ENCODE peak calls at places on chromosomes 3 and 15, in seven cellular contexts. K is fibroblast of lung, I is lung, X is Peyer's patch, L is foreskin fibroblast, U is lower lobe of right lung, C is epithelial cell of esophagus. W is an unnamed sample.

GRCh38 chr3:49271047-49271446 is 6.0 kb downstream of the C3orf62 start:
- DNase-seq in L (no peak), K (no peak), U (no peak), C (no peak), X (no peak), I (no peak), W (no peak)

GRCh38 chr15:32718082-32718821 is 448 bp downstream of the GREM1 start:
- DNase-seq in L (peak), C (peak), U (no peak), I (no peak), K (peak), X (peak), W (no peak)

GRCh38 chr3:124635169-124635539 is 95.1 kb upstream of the UMPS start:
- DNase-seq in C (no peak), I (no peak), X (no peak), L (no peak), U (no peak), K (no peak), W (no peak)

GRCh38 chr15:88604972-88605506 is 16.1 kb upstream of the AEN start:
- DNase-seq in U (no peak), I (no peak), K (no peak), C (no peak), X (no peak), L (no peak), W (no peak)

GRCh38 chr3:115068799-115069198 is 78.3 kb downstream of the ZBTB20 start:
- DNase-seq in U (no peak), L (no peak), X (no peak), C (no peak), I (no peak), K (peak), W (no peak)

GRCh38 chr3:159169828-159170227 is 368.0 kb downstream of the MFSD1 start:
- DNase-seq in X (no peak), L (peak), C (peak), I (no peak), K (peak), U (no peak), W (no peak)

GRCh38 chr3:169666501-169667379 is 3.2 kb upstream of the MECOM start:
- DNase-seq in X (no peak), K (no peak), C (no peak), L (no peak), I (no peak), U (peak), W (no peak)

GRCh38 chr15:79451361-79451999 is 19.3 kb downstream of the MINAR1 start:
- DNase-seq in I (peak), U (no peak), K (no peak), X (no peak), C (no peak), L (no peak), W (no peak)

GRCh38 chr3:113035387-113035982 is 44.7 kb downstream of the GTPBP8 start:
- DNase-seq in L (peak), X (no peak), I (peak), K (peak), U (no peak), C (peak), W (no peak)

GRCh38 chr15:54187325-54187724 is 209.1 kb downstream of the UNC13C start:
- DNase-seq in I (no peak), C (no peak), L (no peak), X (no peak), U (no peak), K (no peak), W (no peak)

GRCh38 chr3:106212658-106213222 is 343.9 kb upstream of the CBLB start:
- DNase-seq in U (no peak), L (peak), X (no peak), I (no peak), C (no peak), K (peak), W (no peak)

GRCh38 chr3:50102558-50102957 is 13.8 kb downstream of the RBM5 start:
- DNase-seq in I (no peak), X (no peak), K (no peak), L (no peak), U (no peak), C (no peak), W (no peak)

GRCh38 chr3:149180057-149180573 is 41.5 kb downstream of the CP start:
- DNase-seq in I (peak), C (peak), X (no peak), L (peak), K (peak), U (peak), W (no peak)

GRCh38 chr15:90749754-90750153 is 32.6 kb downstream of the BLM start:
- DNase-seq in X (no peak), C (no peak), I (no peak), L (no peak), U (no peak), K (peak), W (no peak)

GRCh38 chr3:141241248-141242034 is 9.8 kb downstream of the PXYLP1 start:
- DNase-seq in C (no peak), K (peak), X (no peak), U (no peak), I (no peak), L (no peak), W (peak)

GRCh38 chr3:20400281-20400680 is 214.3 kb upstream of the SGO1 start:
- DNase-seq in L (no peak), U (no peak), C (no peak), X (no peak), I (no peak), K (no peak), W (no peak)

GRCh38 chr15:71115567-71116351 is 488 bp downstream of the THSD4 start:
- DNase-seq in I (peak), K (peak), X (peak), U (peak), L (peak), C (peak), W (peak)

GRCh38 chr15:52378746-52379394 is 83.3 kb upstream of the MYO5C start:
- DNase-seq in I (no peak), K (no peak), U (no peak), L (no peak), X (no peak), C (no peak), W (no peak)

GRCh38 chr15:40093224-40093842 is 15.3 kb downstream of the BMF start:
- DNase-seq in U (no peak), I (no peak), L (peak), C (peak), X (peak), K (no peak), W (no peak)
- TF ChIP-seq CTCF in U (no peak), I (no peak), L (no peak), C (no peak), X (no peak), K (no peak), W (no peak)

GRCh38 chr15:98292442-98293240 is 332.1 kb downstream of the ARRDC4 start:
- DNase-seq in C (peak), L (peak), K (no peak), U (no peak), X (no peak), I (no peak), W (no peak)
- TF ChIP-seq CTCF in C (peak), L (peak), K (peak), U (peak), X (no peak), I (no peak), W (peak)

GRCh38 chr15:58517252-58517681 is 85.5 kb downstream of the LIPC start:
- DNase-seq in C (no peak), U (no peak), L (no peak), X (no peak), K (no peak), I (no peak), W (no peak)
- TF ChIP-seq CTCF in C (no peak), U (no peak), L (no peak), X (no peak), K (no peak), I (no peak), W (no peak)

GRCh38 chr3:58173670-58174472 is 36.9 kb downstream of the DNASE1L3 start:
- DNase-seq in K (no peak), I (no peak), L (peak), U (no peak), X (peak), C (peak), W (no peak)
- TF ChIP-seq CTCF in K (no peak), I (no peak), L (peak), U (peak), X (no peak), C (peak), W (peak)

DNA sequence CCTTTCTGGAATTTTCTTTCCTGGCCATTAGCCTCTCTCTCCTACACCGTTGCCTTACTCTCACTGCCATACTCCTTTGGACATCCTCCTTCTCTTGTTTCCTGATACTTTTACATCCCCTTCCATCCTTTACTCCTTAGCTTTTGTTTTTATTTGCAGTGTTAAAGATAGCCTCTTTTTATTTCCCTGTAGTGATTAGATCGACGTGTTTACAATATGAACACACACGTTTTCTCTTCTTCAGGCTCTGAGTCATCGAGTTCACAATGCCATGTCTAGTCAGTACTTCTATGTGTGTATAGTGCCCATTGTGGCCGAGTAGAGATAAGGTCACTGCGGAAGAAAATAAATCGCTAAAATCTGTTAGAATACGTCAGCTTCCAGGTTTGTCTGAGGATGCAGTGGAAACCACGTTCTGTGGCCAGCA is 208.5 kb downstream of the LPP start:
- DNase-seq in U (no peak), X (no peak), K (peak), L (peak), I (no peak), C (peak), W (no peak)
- TF ChIP-seq CTCF in U (no peak), X (no peak), K (no peak), L (no peak), I (no peak), C (peak), W (peak)

DNA sequence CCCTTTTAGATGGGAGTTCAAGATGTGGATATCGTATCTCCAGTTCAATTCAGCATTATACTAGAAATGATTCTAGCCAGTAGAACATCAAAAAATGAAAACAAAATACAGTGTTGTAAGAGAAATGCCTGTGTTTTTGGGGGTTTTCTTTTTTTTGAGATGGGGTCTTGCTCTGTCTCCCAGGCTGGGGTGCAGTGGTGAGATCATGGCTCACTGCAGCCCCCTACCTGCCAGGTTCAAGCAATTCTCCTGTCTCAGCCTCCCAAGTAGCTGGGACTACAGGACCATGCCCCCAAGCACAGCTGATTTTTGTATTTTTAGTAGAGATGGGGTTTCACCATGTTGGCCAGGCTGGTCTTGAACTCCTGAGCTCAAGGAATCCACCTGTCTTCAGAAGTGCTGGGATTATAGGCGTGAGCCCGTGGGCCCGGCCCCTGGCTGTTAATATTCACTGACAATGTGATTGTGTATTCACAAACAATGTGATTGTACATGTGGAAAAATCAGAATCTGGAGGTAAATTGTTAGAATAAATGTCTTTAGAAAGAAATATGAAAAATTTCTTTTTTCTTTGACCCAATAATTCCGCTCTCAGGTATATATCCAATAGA is 59.0 kb downstream of the ARIH1 start:
- DNase-seq in X (no peak), C (no peak), U (no peak), K (no peak), L (no peak), I (no peak), W (no peak)
- TF ChIP-seq CTCF in X (no peak), C (peak), U (peak), K (peak), L (peak), I (peak), W (peak)

W was measured in osteocyte.